ENCODE peak calls at places on chromosomes 13 and 19, in ten cellular contexts. O is GDM1; X is stimulated activated CD4-positive, alpha-beta T cell treated with anti-CD3 and anti-CD28 coated beads, Interleukin-2, amount 100 ng/mL, for 48 hours; V is stimulated activated CD8-positive, alpha-beta memory T cell treated with anti-CD3 and anti-CD28 coated beads, Interleukin-7, amount 100 ng/mL, for 1 hour; G is activated T-cell treated with anti-CD3 and anti-CD28 coated beads for 4 hours; J is nucleus accumbens; I is activated T-helper 2 cell treated with anti-CD3 and anti-CD28 coated beads, Interferon-gamma antibody, Interleukin-2, Interleukin-4, amounts not matched to agents 10 μg/mL and 5 μg/mL and 100 μg/mL, durations not matched to agents 14 hours and 24 hours and 36 hours; B is COR-L47; K is fibroblast of pulmonary artery; A is amygdala. Z is an unnamed sample.

GRCh38 chr13:95915102-95915501 is 138.1 kb downstream of the UGGT2 start:
- DNase-seq in O (no peak), X (no peak), V (no peak), G (no peak), J (no peak), I (no peak), B (no peak), K (no peak), A (no peak), Z (no peak)

GRCh38 chr13:110506859-110507566 is 54.5 kb downstream of the RAB20 start:
- DNase-seq in O (no peak), X (no peak), V (no peak), G (no peak), J (no peak), I (no peak), B (no peak), K (peak; percentile 70), A (no peak), Z (no peak)

GRCh38 chr13:113145496-113145895 is 13.0 kb upstream of the PROZ start:
- DNase-seq in O (no peak), X (no peak), V (no peak), G (no peak), J (no peak), I (no peak), B (no peak), K (no peak), A (no peak), Z (no peak)

GRCh38 chr19:55553217-55554182 is 8.2 kb upstream of the SBK3 start:
- DNase-seq in O (no peak), X (no peak), V (no peak), G (no peak), J (no peak), I (no peak), B (no peak), K (no peak), A (no peak), Z (no peak)

GRCh38 chr13:79481685-79482052 is 714 bp downstream of the NDFIP2 start:
- DNase-seq in O (no peak), X (peak; percentile 52), V (peak; percentile 10), G (peak; percentile 79), J (peak; percentile 41), I (peak; percentile 24), B (no peak), K (no peak), A (peak; percentile 30), Z (no peak)

GRCh38 chr13:23739597-23739996 is 149.6 kb downstream of the MIPEP start:
- DNase-seq in O (no peak), X (no peak), V (no peak), G (no peak), J (no peak), I (no peak), B (no peak), K (no peak), A (no peak), Z (no peak)

GRCh38 chr19:39542198-39542597 is 2.2 kb upstream of the EID2 start:
- DNase-seq in O (no peak), X (no peak), V (no peak), G (no peak), J (peak; percentile 6), I (no peak), B (peak; percentile 72), K (peak; percentile 34), A (no peak), Z (no peak)

GRCh38 chr19:10290876-10291553 is 1.3 kb downstream of the ICAM5 start:
- DNase-seq in O (peak; percentile 56), X (peak; percentile 39), V (no peak), G (peak; percentile 54), J (peak; percentile 15), I (peak; percentile 49), B (peak; percentile 43), K (no peak), A (peak; percentile 34), Z (no peak)